ENCODE peak calls at places on chromosomes 5 and 9, in ten cellular contexts. One of them, this sample, is unnamed.

GRCh38 chr5:158450761-158451160 is 591.8 kb upstream of the CLINT1 start:
- DNase-seq in CD8-positive, alpha-beta T cell: no peak
- DNase-seq in hepatocyte: no peak
- DNase-seq in mucosa of descending colon: no peak
- DNase-seq in fibroblast of lung: peak; percentile 53
- DNase-seq in A549: no peak
- DNase-seq in effector memory CD4-positive, alpha-beta T cell: no peak
- DNase-seq in body of pancreas: no peak
- DNase-seq in aorta: no peak
- DNase-seq in neuronal stem cell: no peak
- DNase-seq in this sample: no peak

GRCh38 chr5:14379739-14380497 is 201.7 kb upstream of the OTULINL start:
- DNase-seq in CD8-positive, alpha-beta T cell: no peak
- DNase-seq in hepatocyte: no peak
- DNase-seq in mucosa of descending colon: peak; percentile 13
- DNase-seq in fibroblast of lung: no peak
- DNase-seq in A549: no peak
- DNase-seq in effector memory CD4-positive, alpha-beta T cell: no peak
- DNase-seq in body of pancreas: no peak
- DNase-seq in aorta: no peak
- DNase-seq in neuronal stem cell: no peak
- DNase-seq in this sample: no peak

GRCh38 chr9:109020581-109020980 is 7.3 kb upstream of the CTNNAL1 start:
- DNase-seq in CD8-positive, alpha-beta T cell: no peak
- DNase-seq in hepatocyte: no peak
- DNase-seq in mucosa of descending colon: no peak
- DNase-seq in fibroblast of lung: no peak
- DNase-seq in A549: no peak
- DNase-seq in effector memory CD4-positive, alpha-beta T cell: no peak
- DNase-seq in body of pancreas: no peak
- DNase-seq in aorta: no peak
- DNase-seq in neuronal stem cell: no peak
- DNase-seq in this sample: no peak

GRCh38 chr9:116096853-116097252 is 56.7 kb upstream of the PAPPA start:
- DNase-seq in CD8-positive, alpha-beta T cell: no peak
- DNase-seq in hepatocyte: no peak
- DNase-seq in mucosa of descending colon: no peak
- DNase-seq in fibroblast of lung: peak; percentile 10
- DNase-seq in A549: no peak
- DNase-seq in effector memory CD4-positive, alpha-beta T cell: no peak
- DNase-seq in body of pancreas: no peak
- DNase-seq in aorta: no peak
- DNase-seq in neuronal stem cell: no peak
- DNase-seq in this sample: no peak

GRCh38 chr9:86079421-86080111 is 19.8 kb downstream of the GOLM1 start:
- DNase-seq in CD8-positive, alpha-beta T cell: no peak
- DNase-seq in hepatocyte: no peak
- DNase-seq in mucosa of descending colon: no peak
- DNase-seq in fibroblast of lung: peak; percentile 84
- DNase-seq in A549: no peak
- DNase-seq in effector memory CD4-positive, alpha-beta T cell: no peak
- DNase-seq in body of pancreas: no peak
- DNase-seq in aorta: no peak
- DNase-seq in neuronal stem cell: no peak
- DNase-seq in this sample: no peak

GRCh38 chr5:131973981-131974380 is 28.5 kb upstream of the MEIKIN start:
- DNase-seq in CD8-positive, alpha-beta T cell: no peak
- DNase-seq in hepatocyte: no peak
- DNase-seq in mucosa of descending colon: no peak
- DNase-seq in fibroblast of lung: no peak
- DNase-seq in A549: no peak
- DNase-seq in effector memory CD4-positive, alpha-beta T cell: no peak
- DNase-seq in body of pancreas: no peak
- DNase-seq in aorta: no peak
- DNase-seq in neuronal stem cell: no peak
- DNase-seq in this sample: no peak

GRCh38 chr9:2729003-2729402 is 11.7 kb downstream of the KCNV2 start:
- DNase-seq in CD8-positive, alpha-beta T cell: no peak
- DNase-seq in hepatocyte: no peak
- DNase-seq in mucosa of descending colon: no peak
- DNase-seq in fibroblast of lung: peak; percentile 47
- DNase-seq in A549: no peak
- DNase-seq in effector memory CD4-positive, alpha-beta T cell: no peak
- DNase-seq in body of pancreas: no peak
- DNase-seq in aorta: no peak
- DNase-seq in neuronal stem cell: no peak
- DNase-seq in this sample: no peak

GRCh38 chr9:89639367-89639795 is 34.6 kb downstream of the GADD45G start:
- DNase-seq in CD8-positive, alpha-beta T cell: no peak
- DNase-seq in hepatocyte: no peak
- DNase-seq in mucosa of descending colon: no peak
- DNase-seq in fibroblast of lung: no peak
- DNase-seq in A549: no peak
- DNase-seq in effector memory CD4-positive, alpha-beta T cell: no peak
- DNase-seq in body of pancreas: no peak
- DNase-seq in aorta: peak; percentile 90
- DNase-seq in neuronal stem cell: no peak
- DNase-seq in this sample: no peak

GRCh38 chr5:28065664-28066063 is 1027.3 kb upstream of the CDH9 start:
- DNase-seq in CD8-positive, alpha-beta T cell: no peak
- DNase-seq in hepatocyte: no peak
- DNase-seq in mucosa of descending colon: no peak
- DNase-seq in fibroblast of lung: no peak
- DNase-seq in A549: no peak
- DNase-seq in effector memory CD4-positive, alpha-beta T cell: no peak
- DNase-seq in body of pancreas: no peak
- DNase-seq in aorta: no peak
- DNase-seq in neuronal stem cell: no peak
- DNase-seq in this sample: no peak

GRCh38 chr5:159003045-159004030 is 96.4 kb downstream of the EBF1 start:
- DNase-seq in CD8-positive, alpha-beta T cell: no peak
- DNase-seq in hepatocyte: peak; percentile 30
- DNase-seq in mucosa of descending colon: no peak
- DNase-seq in fibroblast of lung: peak; percentile 51
- DNase-seq in A549: peak; percentile 13
- DNase-seq in effector memory CD4-positive, alpha-beta T cell: no peak
- DNase-seq in body of pancreas: no peak
- DNase-seq in aorta: no peak
- DNase-seq in neuronal stem cell: no peak
- DNase-seq in this sample: no peak

GRCh38 chr9:97307091-97307490 is 368 bp upstream of the CCDC180 start:
- DNase-seq in CD8-positive, alpha-beta T cell: no peak
- DNase-seq in hepatocyte: peak; percentile 87
- DNase-seq in mucosa of descending colon: peak; percentile 76
- DNase-seq in fibroblast of lung: peak; percentile 70
- DNase-seq in A549: no peak
- DNase-seq in effector memory CD4-positive, alpha-beta T cell: no peak
- DNase-seq in body of pancreas: peak; percentile 93
- DNase-seq in aorta: peak; percentile 88
- DNase-seq in neuronal stem cell: peak; percentile 84
- DNase-seq in this sample: peak; percentile 57

GRCh38 chr5:140632366-140633080 is 452 bp downstream of the CD14 start:
- DNase-seq in CD8-positive, alpha-beta T cell: peak; percentile 50
- DNase-seq in hepatocyte: no peak
- DNase-seq in mucosa of descending colon: peak; percentile 64
- DNase-seq in fibroblast of lung: peak; percentile 65
- DNase-seq in A549: no peak
- DNase-seq in effector memory CD4-positive, alpha-beta T cell: peak; percentile 18
- DNase-seq in body of pancreas: peak; percentile 72
- DNase-seq in aorta: peak; percentile 86
- DNase-seq in neuronal stem cell: no peak
- DNase-seq in this sample: peak; percentile 60

DNA sequence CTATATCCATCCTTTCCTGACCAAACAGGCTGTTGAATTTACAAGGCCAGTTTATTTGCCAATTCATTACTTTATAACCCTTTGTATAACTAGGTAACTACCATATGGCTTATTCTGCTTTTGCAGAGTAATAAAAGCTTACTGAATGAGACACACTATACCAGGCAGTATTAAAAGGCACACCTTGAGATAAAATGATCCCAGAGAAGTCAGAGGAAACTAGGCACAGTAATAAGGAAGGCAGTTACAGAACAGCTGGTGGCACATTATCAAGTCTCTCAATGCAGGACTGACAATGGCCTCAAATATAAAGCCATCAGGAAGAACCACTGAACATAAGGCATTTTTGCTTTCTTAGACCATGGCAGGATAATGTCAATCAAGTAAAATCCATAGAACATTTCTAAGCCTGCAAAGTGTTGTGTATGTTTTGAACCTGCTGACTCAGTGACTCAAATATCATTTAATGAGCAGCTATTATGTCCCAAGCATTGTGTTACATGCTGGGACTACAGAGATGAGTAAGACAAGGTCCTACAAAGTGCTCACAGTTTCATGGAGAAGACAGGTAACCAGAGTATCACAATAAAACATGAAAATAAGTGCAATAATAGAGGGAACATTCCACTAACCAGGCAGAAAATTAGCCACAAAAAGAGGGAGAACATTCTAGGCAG is 52.5 kb downstream of the OXCT1 start:
- DNase-seq in CD8-positive, alpha-beta T cell: no peak
- DNase-seq in hepatocyte: no peak
- DNase-seq in mucosa of descending colon: peak; percentile 72
- DNase-seq in fibroblast of lung: no peak
- DNase-seq in A549: no peak
- DNase-seq in effector memory CD4-positive, alpha-beta T cell: no peak
- DNase-seq in body of pancreas: no peak
- DNase-seq in aorta: no peak
- DNase-seq in neuronal stem cell: no peak
- DNase-seq in this sample: peak; percentile 81
- H3K4me1 ChIP-seq in CD8-positive, alpha-beta T cell: no peaks in the 10 kb centered on the region
- H3K4me1 ChIP-seq in hepatocyte: peaks cover 2% of the 10 kb centered on the region
- H3K4me1 ChIP-seq in mucosa of descending colon: peaks cover 9% of the 10 kb centered on the region
- H3K4me1 ChIP-seq in fibroblast of lung: no peaks in the 10 kb centered on the region
- H3K4me1 ChIP-seq in A549: no peaks in the 10 kb centered on the region
- H3K4me1 ChIP-seq in effector memory CD4-positive, alpha-beta T cell: no peaks in the 10 kb centered on the region
- H3K4me1 ChIP-seq in body of pancreas: no peaks in the 10 kb centered on the region
- H3K4me1 ChIP-seq in aorta: no peaks in the 10 kb centered on the region
- H3K4me1 ChIP-seq in neuronal stem cell: no peaks in the 10 kb centered on the region
- H3K4me1 ChIP-seq in this sample: no peaks in the 10 kb centered on the region

GRCh38 chr5:119366537-119366874 is 10.7 kb downstream of the TNFAIP8 start:
- DNase-seq in CD8-positive, alpha-beta T cell: no peak
- DNase-seq in hepatocyte: no peak
- DNase-seq in mucosa of descending colon: no peak
- DNase-seq in fibroblast of lung: no peak
- DNase-seq in A549: no peak
- DNase-seq in effector memory CD4-positive, alpha-beta T cell: no peak
- DNase-seq in body of pancreas: no peak
- DNase-seq in aorta: no peak
- DNase-seq in neuronal stem cell: no peak
- DNase-seq in this sample: no peak
- H3K4me3 ChIP-seq in CD8-positive, alpha-beta T cell: no peak overlapping the region
- H3K4me3 ChIP-seq in hepatocyte: no peak overlapping the region
- H3K4me3 ChIP-seq in mucosa of descending colon: no peak overlapping the region
- H3K4me3 ChIP-seq in fibroblast of lung: no peak overlapping the region
- H3K4me3 ChIP-seq in A549: no peak overlapping the region
- H3K4me3 ChIP-seq in effector memory CD4-positive, alpha-beta T cell: no peak overlapping the region
- H3K4me3 ChIP-seq in body of pancreas: no peak overlapping the region
- H3K4me3 ChIP-seq in aorta: no peak overlapping the region
- H3K4me3 ChIP-seq in neuronal stem cell: no peak overlapping the region
- H3K4me3 ChIP-seq in this sample: no peak overlapping the region

DNA sequence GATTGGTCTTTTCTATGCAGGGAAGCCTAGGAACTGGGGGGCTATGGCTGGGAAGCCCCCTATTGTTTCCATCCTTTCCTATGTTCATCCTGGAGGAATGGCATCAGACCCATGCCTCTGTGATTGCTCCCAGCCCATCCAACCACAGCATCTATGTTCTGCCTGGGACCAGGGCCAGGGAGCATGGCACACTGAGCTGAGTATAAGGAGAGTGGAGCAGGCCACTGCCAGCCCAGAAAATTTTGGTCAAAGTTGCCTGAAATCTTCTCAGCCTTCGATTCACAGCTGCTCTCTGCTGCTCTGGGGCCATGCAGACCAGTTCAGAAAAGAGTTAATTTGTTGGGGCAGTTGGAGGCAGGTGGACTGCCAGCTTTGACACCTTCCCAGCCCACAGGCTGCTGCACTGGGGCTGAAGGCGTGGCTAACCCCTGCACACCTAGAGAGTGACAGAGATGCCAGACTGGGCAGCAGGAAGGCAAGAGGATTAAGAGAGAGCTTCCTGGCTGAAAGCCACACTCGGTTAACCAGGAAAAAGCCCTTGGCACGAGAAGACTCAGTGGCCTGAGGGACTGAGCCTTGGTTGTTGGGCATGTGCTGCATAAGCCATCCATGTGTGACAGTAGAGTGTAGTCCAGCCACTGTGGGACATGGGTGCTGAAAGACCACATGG is 12.1 kb downstream of the TGFBI start:
- DNase-seq in CD8-positive, alpha-beta T cell: no peak
- DNase-seq in hepatocyte: no peak
- DNase-seq in mucosa of descending colon: peak; percentile 57
- DNase-seq in fibroblast of lung: no peak
- DNase-seq in A549: no peak
- DNase-seq in effector memory CD4-positive, alpha-beta T cell: no peak
- DNase-seq in body of pancreas: no peak
- DNase-seq in aorta: peak; percentile 66
- DNase-seq in neuronal stem cell: no peak
- DNase-seq in this sample: peak; percentile 9
- H3K4me1 ChIP-seq in CD8-positive, alpha-beta T cell: peaks cover 23% of the 10 kb centered on the region
- H3K4me1 ChIP-seq in hepatocyte: peaks cover 7% of the 10 kb centered on the region
- H3K4me1 ChIP-seq in mucosa of descending colon: peaks cover 35% of the 10 kb centered on the region
- H3K4me1 ChIP-seq in fibroblast of lung: no peaks in the 10 kb centered on the region
- H3K4me1 ChIP-seq in A549: peaks cover 89% of the 10 kb centered on the region
- H3K4me1 ChIP-seq in effector memory CD4-positive, alpha-beta T cell: peaks cover 28% of the 10 kb centered on the region
- H3K4me1 ChIP-seq in body of pancreas: no peaks in the 10 kb centered on the region
- H3K4me1 ChIP-seq in aorta: no peaks in the 10 kb centered on the region
- H3K4me1 ChIP-seq in neuronal stem cell: no peaks in the 10 kb centered on the region
- H3K4me1 ChIP-seq in this sample: peaks cover 11% of the 10 kb centered on the region

GRCh38 chr5:143402464-143403356 is 776 bp downstream of the NR3C1 start:
- DNase-seq in CD8-positive, alpha-beta T cell: peak; percentile 62
- DNase-seq in hepatocyte: peak; percentile 71
- DNase-seq in mucosa of descending colon: peak; percentile 66
- DNase-seq in fibroblast of lung: peak; percentile 60
- DNase-seq in A549: no peak
- DNase-seq in effector memory CD4-positive, alpha-beta T cell: peak; percentile 39
- DNase-seq in body of pancreas: peak; percentile 63
- DNase-seq in aorta: peak; percentile 87
- DNase-seq in neuronal stem cell: peak; percentile 48
- DNase-seq in this sample: peak; percentile 53

GRCh38 chr5:143399616-143400540 is 3.6 kb downstream of the NR3C1 start:
- DNase-seq in CD8-positive, alpha-beta T cell: no peak
- DNase-seq in hepatocyte: no peak
- DNase-seq in mucosa of descending colon: no peak
- DNase-seq in fibroblast of lung: no peak
- DNase-seq in A549: no peak
- DNase-seq in effector memory CD4-positive, alpha-beta T cell: no peak
- DNase-seq in body of pancreas: no peak
- DNase-seq in aorta: no peak
- DNase-seq in neuronal stem cell: no peak
- DNase-seq in this sample: no peak

GRCh38 chr5:143400541-143401252 is 2.8 kb downstream of the NR3C1 start:
- DNase-seq in CD8-positive, alpha-beta T cell: no peak
- DNase-seq in hepatocyte: no peak
- DNase-seq in mucosa of descending colon: no peak
- DNase-seq in fibroblast of lung: peak; percentile 39
- DNase-seq in A549: no peak
- DNase-seq in effector memory CD4-positive, alpha-beta T cell: no peak
- DNase-seq in body of pancreas: no peak
- DNase-seq in aorta: no peak
- DNase-seq in neuronal stem cell: no peak
- DNase-seq in this sample: no peak

GRCh38 chr5:143401846-143402463 is 1.5 kb downstream of the NR3C1 start:
- DNase-seq in CD8-positive, alpha-beta T cell: no peak
- DNase-seq in hepatocyte: peak; percentile 4
- DNase-seq in mucosa of descending colon: no peak
- DNase-seq in fibroblast of lung: no peak
- DNase-seq in A549: no peak
- DNase-seq in effector memory CD4-positive, alpha-beta T cell: peak; percentile 7
- DNase-seq in body of pancreas: no peak
- DNase-seq in aorta: no peak
- DNase-seq in neuronal stem cell: peak; percentile 9
- DNase-seq in this sample: no peak

GRCh38 chr5:143401253-143401845 is 2.1 kb downstream of the NR3C1 start:
- DNase-seq in CD8-positive, alpha-beta T cell: no peak
- DNase-seq in hepatocyte: no peak
- DNase-seq in mucosa of descending colon: no peak
- DNase-seq in fibroblast of lung: no peak
- DNase-seq in A549: no peak
- DNase-seq in effector memory CD4-positive, alpha-beta T cell: no peak
- DNase-seq in body of pancreas: no peak
- DNase-seq in aorta: no peak
- DNase-seq in neuronal stem cell: no peak
- DNase-seq in this sample: no peak
- H3K4me3 ChIP-seq in CD8-positive, alpha-beta T cell: peak overlapping the region; percentile 83
- H3K4me3 ChIP-seq in hepatocyte: peak overlapping the region; percentile 98
- H3K4me3 ChIP-seq in mucosa of descending colon: no peak overlapping the region
- H3K4me3 ChIP-seq in fibroblast of lung: peak overlapping the region; percentile 82
- H3K4me3 ChIP-seq in A549: peak overlapping the region; percentile 86
- H3K4me3 ChIP-seq in effector memory CD4-positive, alpha-beta T cell: peak overlapping the region; percentile 85
- H3K4me3 ChIP-seq in body of pancreas: peak overlapping the region; percentile 89
- H3K4me3 ChIP-seq in aorta: peak overlapping the region; percentile 23
- H3K4me3 ChIP-seq in neuronal stem cell: no peak overlapping the region
- H3K4me3 ChIP-seq in this sample: no peak overlapping the region

This sample was measured in small intestine.